ENCODE peak calls at places on chromosomes 16 and 17, in nine cellular contexts. P is nucleus accumbens; E is tibial nerve; W is effector memory CD4-positive, alpha-beta T cell; Q is left ventricle myocardium inferior; C is EL; B is activated T-helper 1 cell treated with Interleukin-2 at 50 U/mL for 16 hours; N is fibroblast of lung; Y is activated naive CD8-positive, alpha-beta T cell treated with anti-CD3 and anti-CD28 coated beads for 36 hours. T is an unnamed sample.

GRCh38 chr17:50122945-50123344 is 7.0 kb downstream of the SAMD14 start:
- DNase-seq in C (no peak), B (no peak), E (no peak), Q (no peak), P (no peak), W (no peak), N (no peak), Y (no peak), T (no peak)

GRCh38 chr16:82460761-82461160 is 166.0 kb upstream of the CDH13 start:
- DNase-seq in E (no peak), W (no peak), Q (no peak), B (no peak), N (no peak), P (no peak), C (no peak), Y (no peak), T (no peak)

GRCh38 chr17:83035722-83036121 is 43.7 kb upstream of the METRNL start:
- DNase-seq in P (no peak), E (no peak), N (no peak), Q (no peak), Y (no peak), B (no peak), C (no peak), W (no peak), T (no peak)

GRCh38 chr17:1490643-1491405 is 1.7 kb downstream of the MYO1C start:
- DNase-seq in E (no peak), W (peak), N (peak), Y (peak), P (no peak), B (peak), C (peak), Q (peak), T (peak)

GRCh38 chr16:89958068-89958467 is 9.5 kb downstream of the DEF8 start:
- DNase-seq in W (no peak), N (peak), Q (peak), C (peak), Y (peak), B (no peak), E (no peak), P (no peak), T (peak)

GRCh38 chr16:49620868-49621239 is 235.1 kb downstream of the ZNF423 start:
- DNase-seq in P (no peak), N (no peak), C (no peak), E (no peak), B (no peak), Q (no peak), W (no peak), Y (no peak), T (no peak)

GRCh38 chr17:2547176-2547575 is 35.5 kb upstream of the METTL16 start:
- DNase-seq in P (no peak), W (no peak), E (no peak), Q (no peak), B (no peak), Y (no peak), C (peak), N (peak), T (no peak)

GRCh38 chr17:73340093-73340596 is 28.3 kb upstream of the CDC42EP4 start:
- DNase-seq in Q (no peak), E (no peak), Y (no peak), N (peak), C (peak), W (no peak), B (no peak), P (no peak), T (no peak)

GRCh38 chr17:42918902-42919521 is 18.4 kb downstream of the G6PC1 start:
- DNase-seq in Y (no peak), Q (no peak), W (no peak), B (no peak), N (peak), P (no peak), C (no peak), E (no peak), T (no peak)

GRCh38 chr17:47698749-47699535 is 5.0 kb downstream of the TBKBP1 start:
- DNase-seq in C (peak), W (peak), P (no peak), E (no peak), Q (peak), B (peak), Y (peak), N (peak), T (peak)

T was measured in DND-41.